ENCODE peak calls at places on chromosomes 16 and 17, in nine cellular contexts. N, M, T, X, V, D, O, A and R are unnamed samples.
A peak's percentile ranks its signal among the peaks of the same experiment; 100 is the strongest.

GRCh38 chr16:88784074-88784855 is 755 bp downstream of the PIEZO1 start:
- DNase-seq in O (peak; percentile 89), V (peak; percentile 79), T (peak; percentile 76), A (no peak), M (no peak), D (peak; percentile 94), N (peak; percentile 74), X (peak; percentile 71), R (peak; percentile 66)

GRCh38 chr16:24024971-24025370 is 189.2 kb downstream of the PRKCB start:
- DNase-seq in X (no peak), O (no peak), M (no peak), T (no peak), D (no peak), N (no peak), A (no peak), V (no peak), R (no peak)

GRCh38 chr16:11047057-11047456 is 102.7 kb downstream of the CLEC16A start:
- DNase-seq in D (peak; percentile 57), N (no peak), A (no peak), M (no peak), O (no peak), X (no peak), V (no peak), T (no peak), R (no peak)

GRCh38 chr17:27552467-27552779 is 78.6 kb upstream of the LGALS9 start:
- DNase-seq in X (no peak), N (no peak), D (no peak), O (no peak), T (no peak), M (peak; percentile 56), A (no peak), V (peak; percentile 39), R (no peak)

GRCh38 chr16:58499092-58499511 is 841 bp upstream of the NDRG4 start:
- DNase-seq in X (no peak), V (no peak), T (no peak), D (peak; percentile 48), M (no peak), N (no peak), A (no peak), O (peak; percentile 70), R (no peak)

GRCh38 chr17:21214777-21215541 is 998 bp upstream of the TMEM11 start:
- DNase-seq in A (no peak), O (peak; percentile 84), D (peak; percentile 70), V (no peak), M (no peak), X (no peak), T (no peak), N (no peak), R (no peak)

GRCh38 chr17:53525590-53525989 is 297.1 kb upstream of the KIF2B start:
- DNase-seq in V (no peak), O (no peak), M (no peak), N (no peak), T (no peak), X (no peak), A (no peak), D (no peak), R (no peak)

GRCh38 chr17:78986048-78986648 is 6.4 kb upstream of the LGALS3BP start:
- DNase-seq in A (no peak), X (no peak), O (no peak), V (peak; percentile 63), N (peak; percentile 53), T (no peak), M (no peak), D (no peak), R (peak; percentile 68)

GRCh38 chr17:20179031-20179430 is 169.9 kb downstream of the SPECC1 start:
- DNase-seq in O (no peak), A (no peak), N (no peak), V (no peak), T (no peak), D (no peak), M (no peak), X (no peak), R (no peak)

GRCh38 chr17:42118545-42118944 is 2.6 kb downstream of the KAT2A start:
- DNase-seq in M (peak; percentile 13), V (peak; percentile 51), O (no peak), X (no peak), N (no peak), D (no peak), A (no peak), T (no peak), R (peak; percentile 50)

GRCh38 chr16:53433509-53433908 is 762 bp upstream of the RBL2 start:
- DNase-seq in N (no peak), A (no peak), T (no peak), D (no peak), M (no peak), X (peak; percentile 46), O (no peak), V (no peak), R (no peak)

GRCh38 chr16:53433930-53434435 is 288 bp upstream of the RBL2 start:
- DNase-seq in M (peak; percentile 58), N (no peak), X (no peak), V (no peak), O (no peak), T (no peak), A (no peak), D (no peak), R (no peak)

GRCh38 chr16:53434436-53435065 is at the start of gene RBL2:
- DNase-seq in N (peak; percentile 89), T (peak; percentile 83), D (peak; percentile 92), M (no peak), O (peak; percentile 97), A (peak; percentile 93), V (peak; percentile 88), X (peak; percentile 80), R (peak; percentile 87)

GRCh38 chr16:53430363-53430762 is 3.9 kb upstream of the RBL2 start:
- DNase-seq in X (no peak), A (no peak), M (no peak), V (no peak), N (no peak), D (no peak), T (no peak), O (no peak), R (no peak)

DNA sequence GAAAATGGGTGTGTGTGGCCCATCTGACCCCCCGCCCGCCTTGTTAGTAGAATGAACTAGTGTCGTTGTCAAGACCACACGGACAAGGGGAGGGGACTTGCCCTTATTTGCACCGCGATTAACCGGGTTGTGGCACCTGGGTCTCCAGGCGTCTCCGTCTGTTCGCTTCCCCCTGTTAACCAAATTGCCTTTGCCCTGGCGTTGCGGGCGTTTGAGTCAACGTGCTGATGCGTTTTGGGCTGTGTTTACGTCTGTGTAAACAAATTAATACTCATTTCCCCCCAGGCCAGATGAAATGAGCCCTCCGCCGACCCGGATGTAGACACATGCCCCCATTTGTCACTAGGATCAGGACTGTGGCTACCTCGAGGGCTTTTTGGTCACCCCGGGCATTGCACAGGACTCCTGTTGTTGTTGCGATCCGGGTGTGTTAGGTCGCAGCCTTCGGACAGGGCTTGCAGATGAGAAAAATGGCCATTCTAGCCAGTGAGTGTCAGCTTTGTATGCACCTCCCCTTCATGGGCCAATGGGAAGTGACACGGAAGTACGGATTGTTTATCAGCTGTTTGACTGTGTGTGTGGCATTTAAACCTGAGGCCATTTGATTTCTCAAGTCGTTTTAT is 906 bp downstream of the RBL2 start:
- DNase-seq in X (peak; percentile 92), O (no peak), V (peak; percentile 73), D (peak; percentile 87), A (peak; percentile 93), T (peak; percentile 70), N (peak; percentile 79), M (peak; percentile 81), R (peak; percentile 79)
- TF ChIP-seq POLR2A in X (peak; percentile 66), O (no peak), V (peak; percentile 42), D (no peak), A (no peak), T (peak; percentile 29), N (peak; percentile 80), M (no peak), R (no peak)

GRCh38 chr16:15766918-15767317 is 89.9 kb downstream of the MYH11 start:
- DNase-seq in T (no peak), M (no peak), A (no peak), N (no peak), D (no peak), O (no peak), V (no peak), X (no peak), R (no peak)

GRCh38 chr16:15765116-15765515 is 91.7 kb downstream of the MYH11 start:
- DNase-seq in M (no peak), X (no peak), N (no peak), O (no peak), A (no peak), T (no peak), V (no peak), D (no peak), R (no peak)

GRCh38 chr16:15768201-15768600 is 88.6 kb downstream of the MYH11 start:
- DNase-seq in A (no peak), V (no peak), X (no peak), T (no peak), N (no peak), M (no peak), D (no peak), O (no peak), R (no peak)

GRCh38 chr16:15764112-15764511 is 92.7 kb downstream of the MYH11 start:
- DNase-seq in X (no peak), D (no peak), V (no peak), N (no peak), M (no peak), T (no peak), A (no peak), O (no peak), R (no peak)

DNA sequence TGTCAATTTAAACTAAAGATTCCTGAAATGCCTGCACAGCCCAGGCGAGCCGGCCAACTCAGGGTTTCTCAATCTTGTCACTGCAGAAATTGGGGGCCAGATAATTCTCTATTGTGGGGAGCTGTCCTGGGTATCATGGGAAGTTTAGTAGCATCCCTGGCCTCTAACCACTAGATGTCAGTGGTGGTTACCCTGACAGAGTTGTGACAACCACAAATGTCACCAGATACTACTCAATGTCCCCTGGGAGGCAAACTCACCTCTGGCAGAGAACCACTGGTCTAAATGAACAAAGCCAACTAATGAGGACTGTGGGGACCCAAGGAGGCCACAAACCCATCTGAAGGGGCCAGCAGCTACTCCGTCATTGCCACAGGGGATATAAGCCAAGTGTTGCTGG is 90.9 kb downstream of the MYH11 start:
- DNase-seq in A (no peak), V (peak; percentile 48), O (no peak), X (peak; percentile 28), D (no peak), N (no peak), T (no peak), M (peak; percentile 55), R (no peak)
- TF ChIP-seq CTCF in A (peak; percentile 40), V (peak; percentile 79), O (peak; percentile 46), X (peak; percentile 51), D (no peak), N (peak; percentile 44), T (peak; percentile 56), M (peak; percentile 84), R (peak; percentile 44)

DNA sequence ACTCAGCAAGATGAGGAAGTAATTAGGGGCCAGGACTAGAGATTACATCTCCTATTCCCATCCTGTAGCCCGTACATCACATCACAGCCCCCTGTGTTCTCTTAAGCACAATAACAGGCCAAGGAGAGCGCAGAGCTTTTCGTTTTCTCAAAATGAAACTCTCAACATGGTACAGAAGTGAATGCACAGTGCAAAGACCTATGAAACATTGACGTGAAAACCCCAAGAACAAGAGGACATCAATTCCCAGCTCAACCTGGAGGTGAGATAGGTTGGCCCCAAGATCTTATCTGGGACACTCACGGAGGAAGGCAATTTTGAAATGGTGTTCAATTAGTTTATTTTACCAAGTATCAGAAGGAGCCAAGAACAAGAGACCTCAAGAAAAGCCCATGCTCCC is 9.0 kb downstream of the PIK3R5 start:
- DNase-seq in A (peak; percentile 12), N (no peak), O (no peak), D (no peak), M (no peak), X (no peak), V (no peak), T (no peak), R (no peak)
- TF ChIP-seq POLR2AphosphoS5 in A (no peak), N (no peak), O (no peak), D (no peak), M (no peak), X (no peak), V (no peak), T (no peak), R (no peak)

GRCh38 chr16:20849587-20850390 is 43.5 kb downstream of the REXO5 start:
- DNase-seq in X (peak; percentile 59), T (peak; percentile 71), O (no peak), M (peak; percentile 40), D (peak; percentile 84), V (peak; percentile 46), A (no peak), N (peak; percentile 78), R (peak; percentile 75)
- TF ChIP-seq POLR2A in X (no peak), T (no peak), O (no peak), M (no peak), D (no peak), V (no peak), A (no peak), N (no peak), R (no peak)